ENCODE peak calls at places on chromosomes 2 and 18, in ten cellular contexts. D is GM18507; B is right cardiac atrium; S is RPMI8226; O is activated T-cell treated with anti-CD3 and anti-CD28 coated beads for 24 hours; U is Right ventricle myocardium superior; K is COR-L47; E is stimulated activated CD8-positive, alpha-beta memory T cell treated with anti-CD3 and anti-CD28 coated beads, Interleukin-7, amount 100 ng/mL, for 1 hour; C is caudate nucleus; L is fibroblast of pulmonary artery. X is an unnamed sample.

GRCh38 chr2:1972428-1972827 is 228.1 kb upstream of the PXDN start:
- DNase-seq in D (no peak), B (no peak), S (peak), O (no peak), U (peak), K (peak), E (no peak), C (no peak), L (peak), X (no peak)

GRCh38 chr2:171244466-171244969 is 83.8 kb upstream of the TLK1 start:
- DNase-seq in D (no peak), B (no peak), S (no peak), O (no peak), U (no peak), K (no peak), E (no peak), C (no peak), L (peak), X (no peak)

GRCh38 chr2:210199186-210199765 is 26.0 kb downstream of the ACADL start:
- DNase-seq in D (no peak), B (no peak), S (peak), O (no peak), U (no peak), K (peak), E (no peak), C (no peak), L (peak), X (peak)

GRCh38 chr18:63444567-63444966 is 22.3 kb upstream of the VPS4B start:
- DNase-seq in D (no peak), B (no peak), S (no peak), O (no peak), U (no peak), K (no peak), E (no peak), C (no peak), L (peak), X (peak)

GRCh38 chr18:23191952-23192662 is 56.8 kb downstream of the CABLES1 start:
- DNase-seq in D (no peak), B (peak), S (peak), O (no peak), U (peak), K (peak), E (no peak), C (no peak), L (peak), X (no peak)

GRCh38 chr2:237639441-237640220 is 12.2 kb downstream of the LRRFIP1 start:
- DNase-seq in D (no peak), B (no peak), S (no peak), O (no peak), U (no peak), K (no peak), E (no peak), C (no peak), L (no peak), X (no peak)

GRCh38 chr2:191051177-191051576 is 37.2 kb upstream of the STAT1 start:
- DNase-seq in D (no peak), B (no peak), S (no peak), O (no peak), U (no peak), K (no peak), E (no peak), C (no peak), L (no peak), X (no peak)

GRCh38 chr2:151569167-151569566 is 159.5 kb downstream of the RIF1 start:
- DNase-seq in D (no peak), B (peak), S (no peak), O (no peak), U (no peak), K (no peak), E (no peak), C (no peak), L (peak), X (no peak)

GRCh38 chr2:190408538-190409271 is 550 bp downstream of the MFSD6 start:
- DNase-seq in D (peak), B (peak), S (peak), O (peak), U (peak), K (peak), E (peak), C (no peak), L (no peak), X (peak)

GRCh38 chr2:30705711-30706533 is 101.3 kb downstream of the CAPN13 start:
- DNase-seq in D (no peak), B (no peak), S (no peak), O (no peak), U (no peak), K (no peak), E (no peak), C (no peak), L (no peak), X (no peak)

GRCh38 chr2:224357098-224357901 is 44.6 kb downstream of the FAM124B start:
- DNase-seq in D (peak), B (no peak), S (peak), O (peak), U (no peak), K (peak), E (peak), C (no peak), L (peak), X (peak)

GRCh38 chr2:96668771-96669170 is 26.2 kb downstream of the FER1L5 start:
- DNase-seq in D (no peak), B (no peak), S (no peak), O (no peak), U (no peak), K (no peak), E (no peak), C (no peak), L (no peak), X (no peak)

GRCh38 chr2:1069847-1070246 is 119.2 kb downstream of the SNTG2 start:
- DNase-seq in D (no peak), B (no peak), S (no peak), O (no peak), U (no peak), K (no peak), E (no peak), C (no peak), L (no peak), X (no peak)

GRCh38 chr2:171762879-171763573 is 75.8 kb downstream of the DYNC1I2 start:
- DNase-seq in D (no peak), B (no peak), S (no peak), O (no peak), U (no peak), K (peak), E (no peak), C (no peak), L (peak), X (no peak)

GRCh38 chr2:128058114-128058513 is 30.3 kb upstream of the SAP130 start:
- DNase-seq in D (no peak), B (no peak), S (no peak), O (no peak), U (no peak), K (no peak), E (no peak), C (no peak), L (no peak), X (no peak)

GRCh38 chr2:3184167-3184566 is 193.5 kb downstream of the EIPR1 start:
- DNase-seq in D (no peak), B (no peak), S (no peak), O (no peak), U (peak), K (no peak), E (no peak), C (no peak), L (no peak), X (no peak)

GRCh38 chr2:60312618-60313017 is 240.8 kb downstream of the BCL11A start:
- DNase-seq in D (peak), B (no peak), S (no peak), O (no peak), U (no peak), K (no peak), E (no peak), C (no peak), L (no peak), X (no peak)

GRCh38 chr2:39234754-39235153 is 9.0 kb downstream of the CDKL4 start:
- DNase-seq in D (no peak), B (no peak), S (no peak), O (no peak), U (no peak), K (no peak), E (no peak), C (no peak), L (peak), X (no peak)

GRCh38 chr2:68103026-68103425 is 40.2 kb upstream of the C1D start:
- DNase-seq in D (no peak), B (no peak), S (no peak), O (no peak), U (no peak), K (no peak), E (no peak), C (no peak), L (no peak), X (no peak)

GRCh38 chr2:202009563-202009962 is 24.1 kb upstream of the FZD7 start:
- DNase-seq in D (no peak), B (no peak), S (no peak), O (no peak), U (no peak), K (no peak), E (no peak), C (no peak), L (no peak), X (no peak)

GRCh38 chr2:15363142-15363541 is 198.0 kb downstream of the NBAS start:
- DNase-seq in D (no peak), B (no peak), S (no peak), O (no peak), U (no peak), K (no peak), E (no peak), C (no peak), L (peak), X (no peak)

GRCh38 chr2:152825834-152826233 is 107.4 kb downstream of the ARL6IP6 start:
- DNase-seq in D (no peak), B (no peak), S (no peak), O (no peak), U (no peak), K (no peak), E (no peak), C (no peak), L (peak), X (no peak)

GRCh38 chr2:237581751-237582746 is 8.5 kb downstream of the RAB17 start:
- DNase-seq in D (no peak), B (peak), S (peak), O (peak), U (peak), K (peak), E (no peak), C (no peak), L (peak), X (peak)

GRCh38 chr2:143824796-143825195 is 695.1 kb downstream of the ZEB2 start:
- DNase-seq in D (no peak), B (no peak), S (no peak), O (no peak), U (no peak), K (peak), E (no peak), C (no peak), L (no peak), X (no peak)

GRCh38 chr2:167844714-167845530 is 402.5 kb downstream of the STK39 start:
- DNase-seq in D (no peak), B (no peak), S (peak), O (no peak), U (no peak), K (peak), E (no peak), C (no peak), L (no peak), X (peak)

GRCh38 chr2:240452471-240453256 is 17.2 kb downstream of the GPC1 start:
- DNase-seq in D (no peak), B (peak), S (peak), O (no peak), U (peak), K (peak), E (no peak), C (no peak), L (peak), X (no peak)

GRCh38 chr2:112166801-112167499 is 28.8 kb downstream of the FBLN7 start:
- DNase-seq in D (no peak), B (no peak), S (no peak), O (no peak), U (no peak), K (no peak), E (no peak), C (no peak), L (no peak), X (no peak)

GRCh38 chr2:64766841-64767669 is 113.3 kb upstream of the SERTAD2 start:
- DNase-seq in D (no peak), B (no peak), S (peak), O (no peak), U (no peak), K (no peak), E (no peak), C (no peak), L (peak), X (peak)

X was measured in NAMALWA.